ENCODE peak calls at places on chromosomes 6 and 20, in seven cellular contexts. I is kidney, Y is ELR, K is iris pigment epithelial cell, G is OCI-LY7, J is astrocyte of the cerebellum, S is pancreas. X is an unnamed sample.

GRCh38 chr6:47134476-47135189 is 92.5 kb upstream of the ADGRF1 start:
- DNase-seq in I (no peak), Y (peak), K (peak), G (no peak), J (peak), S (no peak), X (peak)

GRCh38 chr6:163398796-163399195 is 15.7 kb upstream of the QKI start:
- DNase-seq in I (no peak), Y (no peak), K (no peak), G (no peak), J (no peak), S (no peak), X (no peak)

GRCh38 chr6:162698440-162698839 is 29.1 kb downstream of the PRKN start:
- DNase-seq in I (no peak), Y (no peak), K (no peak), G (no peak), J (no peak), S (no peak), X (no peak)

GRCh38 chr6:80690611-80691090 is 584.2 kb downstream of the BCKDHB start:
- DNase-seq in I (no peak), Y (peak), K (no peak), G (no peak), J (peak), S (no peak), X (peak)

GRCh38 chr20:59805786-59806577 is 127.5 kb downstream of the SYCP2 start:
- DNase-seq in I (no peak), Y (no peak), K (no peak), G (no peak), J (no peak), S (no peak), X (no peak)

GRCh38 chr6:44219053-44219814 is 2.5 kb downstream of the MYMX start:
- DNase-seq in I (peak), Y (peak), K (peak), G (peak), J (no peak), S (peak), X (peak)

GRCh38 chr6:1325471-1326309 is 13.8 kb downstream of the FOXQ1 start:
- DNase-seq in I (no peak), Y (peak), K (peak), G (no peak), J (peak), S (no peak), X (peak)

GRCh38 chr20:25187638-25188037 is 7.9 kb upstream of the ENTPD6 start:
- DNase-seq in I (no peak), Y (no peak), K (no peak), G (no peak), J (no peak), S (no peak), X (no peak)

GRCh38 chr6:80151641-80152040 is 45.2 kb downstream of the BCKDHB start:
- DNase-seq in I (no peak), Y (no peak), K (no peak), G (no peak), J (no peak), S (no peak), X (no peak)

GRCh38 chr6:157570752-157571151 is 189.8 kb downstream of the ZDHHC14 start:
- DNase-seq in I (no peak), Y (no peak), K (no peak), G (peak), J (no peak), S (no peak), X (no peak)

GRCh38 chr6:130385059-130385695 is 19.4 kb downstream of the TMEM200A start:
- DNase-seq in I (no peak), Y (no peak), K (no peak), G (no peak), J (no peak), S (no peak), X (peak)

GRCh38 chr20:7347409-7347808 is 579.9 kb downstream of the BMP2 start:
- DNase-seq in I (no peak), Y (no peak), K (no peak), G (no peak), J (no peak), S (no peak), X (no peak)

GRCh38 chr20:37697314-37697713 is 3.5 kb downstream of the CTNNBL1 start:
- DNase-seq in I (no peak), Y (no peak), K (no peak), G (peak), J (no peak), S (no peak), X (no peak)

GRCh38 chr6:166737231-166737630 is 110.2 kb upstream of the RPS6KA2 start:
- DNase-seq in I (no peak), Y (peak), K (no peak), G (no peak), J (no peak), S (no peak), X (no peak)

GRCh38 chr6:158596861-158597260 is 37.0 kb downstream of the TMEM181 start:
- DNase-seq in I (no peak), Y (no peak), K (no peak), G (no peak), J (no peak), S (no peak), X (no peak)

GRCh38 chr6:138955262-138955661 is 32.8 kb downstream of the REPS1 start:
- DNase-seq in I (no peak), Y (no peak), K (no peak), G (no peak), J (no peak), S (no peak), X (no peak)

X was measured in GM23248.